ENCODE peak calls at places on chromosomes 16 and 17, in six cellular contexts. W is hepatocyte; E is prostate gland; P is body of pancreas; F is CD8-positive, alpha-beta T cell; L is colonic mucosa. M is an unnamed sample.

GRCh38 chr17:44359001-44359400 is 4.7 kb downstream of the FAM171A2 start:
- DNase-seq in W (no peak), E (no peak), P (no peak), F (no peak), L (no peak), M (no peak)

GRCh38 chr17:8005951-8006730 is 3.7 kb downstream of the GUCY2D start:
- DNase-seq in W (no peak), E (no peak), P (no peak), F (no peak), L (no peak), M (no peak)

GRCh38 chr16:24853169-24853824 is 7.5 kb downstream of the SLC5A11 start:
- DNase-seq in W (no peak), E (no peak), P (no peak), F (no peak), L (no peak), M (no peak)

GRCh38 chr16:52435573-52435972 is 111.4 kb downstream of the TOX3 start:
- DNase-seq in W (no peak), E (no peak), P (no peak), F (no peak), L (no peak), M (no peak)

GRCh38 chr17:48995332-48995870 is 1.8 kb upstream of the IGF2BP1 start:
- DNase-seq in W (peak; percentile 35), E (no peak), P (no peak), F (no peak), L (no peak), M (no peak)

GRCh38 chr17:65139045-65139764 is 2.0 kb downstream of the RGS9 start:
- DNase-seq in W (no peak), E (no peak), P (no peak), F (no peak), L (no peak), M (no peak)

GRCh38 chr17:51580869-51581268 is 320.5 kb downstream of the UTP18 start:
- DNase-seq in W (no peak), E (no peak), P (no peak), F (no peak), L (no peak), M (no peak)

GRCh38 chr17:79883202-79883601 is 44.0 kb upstream of the CBX4 start:
- DNase-seq in W (no peak), E (no peak), P (no peak), F (no peak), L (no peak), M (no peak)

GRCh38 chr16:3074860-3075545 is 9.6 kb downstream of the IL32 start:
- DNase-seq in W (no peak), E (no peak), P (no peak), F (peak; percentile 73), L (peak; percentile 39), M (no peak)

GRCh38 chr16:53732296-53732929 is 28.5 kb downstream of the FTO start:
- DNase-seq in W (no peak), E (no peak), P (no peak), F (no peak), L (no peak), M (peak; percentile 33)

GRCh38 chr17:7222972-7223292 is 3.2 kb downstream of the ACADVL start:
- DNase-seq in W (no peak), E (no peak), P (no peak), F (no peak), L (no peak), M (no peak)

GRCh38 chr17:81558941-81559806 is 7.0 kb upstream of the FAAP100 start:
- DNase-seq in W (no peak), E (no peak), P (no peak), F (no peak), L (no peak), M (no peak)

GRCh38 chr17:47684535-47685193 is 9.3 kb upstream of the TBKBP1 start:
- DNase-seq in W (no peak), E (no peak), P (no peak), F (no peak), L (no peak), M (peak; percentile 11)

GRCh38 chr16:2468142-2468724 is 2.9 kb upstream of the NTN3 start:
- DNase-seq in W (peak; percentile 48), E (peak; percentile 56), P (no peak), F (no peak), L (no peak), M (no peak)

GRCh38 chr16:9706217-9706616 is 476.0 kb downstream of the GRIN2A start:
- DNase-seq in W (no peak), E (no peak), P (no peak), F (no peak), L (no peak), M (no peak)

GRCh38 chr17:64129515-64129764 is 504 bp downstream of the ERN1 start:
- DNase-seq in W (no peak), E (no peak), P (no peak), F (no peak), L (no peak), M (no peak)

GRCh38 chr16:53678756-53679334 is 24.8 kb downstream of the RPGRIP1L start:
- DNase-seq in W (no peak), E (no peak), P (no peak), F (no peak), L (no peak), M (no peak)

GRCh38 chr16:48384305-48384981 is 770 bp downstream of the SIAH1 start:
- DNase-seq in W (peak; percentile 81), E (no peak), P (peak; percentile 59), F (no peak), L (peak; percentile 65), M (peak; percentile 72)

GRCh38 chr16:22007159-22007508 is 777 bp upstream of the MOSMO start:
- DNase-seq in W (no peak), E (no peak), P (no peak), F (no peak), L (no peak), M (no peak)

GRCh38 chr17:76261421-76262215 is 3.5 kb upstream of the UBALD2 start:
- DNase-seq in W (no peak), E (no peak), P (no peak), F (no peak), L (no peak), M (no peak)

GRCh38 chr17:50074227-50074626 is 18.3 kb downstream of the ITGA3 start:
- DNase-seq in W (no peak), E (no peak), P (no peak), F (no peak), L (no peak), M (no peak)
- H3K36me3 ChIP-seq in W (no peaks in the 10 kb centered on the region), E (peaks cover 23% of the 10 kb centered on the region), P (no peaks in the 10 kb centered on the region), F (no peaks in the 10 kb centered on the region), L (peaks cover 11% of the 10 kb centered on the region), M (no peaks in the 10 kb centered on the region)

DNA sequence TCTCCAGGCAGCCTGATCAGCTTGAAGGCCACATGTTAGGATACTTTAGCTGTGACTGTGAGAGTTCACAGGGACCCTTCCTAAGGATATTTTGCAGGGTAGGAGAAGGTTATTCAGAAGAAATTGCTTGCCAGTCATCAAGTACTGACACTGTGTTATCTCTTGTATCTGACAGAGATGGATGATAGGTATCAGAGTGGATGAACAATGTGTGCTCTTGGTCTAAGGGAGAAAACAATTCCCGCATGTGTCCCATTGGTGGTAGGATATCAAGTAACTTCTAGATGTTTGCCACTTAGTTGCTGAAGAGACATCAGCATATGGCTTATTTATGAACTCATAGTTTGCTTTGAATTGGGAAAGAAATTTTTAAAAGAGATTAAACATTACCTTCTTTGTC is 219.3 kb downstream of the SPECC1 start:
- DNase-seq in W (no peak), E (no peak), P (no peak), F (no peak), L (no peak), M (no peak)
- H3K36me3 ChIP-seq in W (no peaks in the 10 kb centered on the region), E (no peaks in the 10 kb centered on the region), P (no peaks in the 10 kb centered on the region), F (no peaks in the 10 kb centered on the region), L (peaks cover 5% of the 10 kb centered on the region), M (peaks cover 4% of the 10 kb centered on the region)

GRCh38 chr17:57667461-57667923 is 77.6 kb downstream of the CCDC182 start:
- DNase-seq in W (no peak), E (no peak), P (no peak), F (no peak), L (peak; percentile 9), M (peak; percentile 60)

GRCh38 chr17:57669671-57670529 is 75.2 kb downstream of the CCDC182 start:
- DNase-seq in W (no peak), E (no peak), P (no peak), F (no peak), L (peak; percentile 11), M (peak; percentile 49)

GRCh38 chr17:57666198-57666870 is 78.8 kb downstream of the CCDC182 start:
- DNase-seq in W (no peak), E (no peak), P (no peak), F (no peak), L (no peak), M (peak; percentile 11)

GRCh38 chr17:57666946-57667345 is 78.2 kb downstream of the CCDC182 start:
- DNase-seq in W (no peak), E (no peak), P (no peak), F (no peak), L (no peak), M (no peak)

DNA sequence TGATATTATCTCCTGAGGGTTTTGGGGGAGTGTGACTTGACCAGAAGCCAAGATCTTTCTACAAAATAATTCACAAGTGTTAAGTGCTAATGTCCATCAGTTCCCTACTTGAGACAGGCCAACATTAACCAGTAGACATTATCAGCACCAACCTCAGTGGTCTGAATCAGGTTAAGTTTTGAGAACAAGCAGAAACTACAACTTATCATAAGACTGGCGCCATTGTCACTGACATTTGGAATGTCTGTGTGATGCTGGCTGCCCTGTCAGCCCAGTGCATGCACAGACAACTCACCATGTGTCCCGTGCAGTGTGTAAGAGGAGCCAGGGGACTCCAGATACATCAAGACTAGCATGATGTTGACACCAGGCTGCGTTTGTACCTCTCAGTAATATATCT is 76.8 kb downstream of the CCDC182 start:
- DNase-seq in W (no peak), E (no peak), P (no peak), F (no peak), L (peak; percentile 2), M (no peak)
- H3K36me3 ChIP-seq in W (no peaks in the 10 kb centered on the region), E (no peaks in the 10 kb centered on the region), P (no peaks in the 10 kb centered on the region), F (no peaks in the 10 kb centered on the region), L (no peaks in the 10 kb centered on the region), M (no peaks in the 10 kb centered on the region)

DNA sequence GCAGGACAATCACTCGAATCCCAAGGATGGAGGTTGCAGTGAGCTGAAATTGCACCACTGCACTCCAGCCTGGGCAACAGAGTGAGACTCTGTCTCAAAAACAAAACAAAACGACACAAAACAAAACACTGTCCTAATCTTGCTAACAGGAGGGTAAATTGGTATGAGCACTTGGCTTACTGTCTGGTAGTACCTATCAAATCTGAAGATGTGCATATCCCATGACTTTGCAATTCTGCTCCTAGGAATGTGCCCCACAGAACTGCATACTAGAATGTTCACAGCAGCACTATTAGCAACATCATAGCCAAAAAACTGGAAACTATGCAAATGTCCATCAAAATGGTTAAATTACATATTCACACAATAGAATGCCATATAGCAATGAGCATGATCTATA is 15.7 kb downstream of the MTSS2 start:
- DNase-seq in W (no peak), E (no peak), P (no peak), F (no peak), L (no peak), M (no peak)
- H3K36me3 ChIP-seq in W (peaks cover 3% of the 10 kb centered on the region), E (peaks cover 21% of the 10 kb centered on the region), P (no peaks in the 10 kb centered on the region), F (no peaks in the 10 kb centered on the region), L (no peaks in the 10 kb centered on the region), M (peaks cover 89% of the 10 kb centered on the region)